ENCODE peak calls at places on chromosome 6, in six cellular contexts. L, A, U, Y, X and Q are unnamed samples.

GRCh38 chr6:32222333-32223230 is 1.3 kb downstream of the NOTCH4 start:
- DNase-seq in X (no peak), U (no peak), A (no peak), L (no peak), Y (peak; percentile 33), Q (no peak)

GRCh38 chr6:158737710-158738615 is 81.2 kb downstream of the EZR start:
- DNase-seq in X (no peak), A (no peak), U (peak; percentile 47), Y (peak; percentile 83), L (peak; percentile 83), Q (no peak)

GRCh38 chr6:139291813-139292619 is at the start of gene TXLNB:
- DNase-seq in A (peak; percentile 90), X (peak; percentile 80), Y (peak; percentile 81), U (no peak), L (peak; percentile 67), Q (no peak)

GRCh38 chr6:80547827-80548226 is 441.4 kb downstream of the BCKDHB start:
- DNase-seq in A (no peak), X (no peak), U (no peak), L (no peak), Y (peak; percentile 89), Q (no peak)

GRCh38 chr6:90025418-90026089 is 131.3 kb downstream of the GJA10 start:
- DNase-seq in X (no peak), A (no peak), L (no peak), U (no peak), Y (peak; percentile 86), Q (no peak)

GRCh38 chr6:32192608-32193039 is at the start of gene GPSM3:
- DNase-seq in Y (no peak), A (no peak), U (no peak), X (peak; percentile 74), L (peak; percentile 70), Q (no peak)

GRCh38 chr6:55397986-55398385 is 70.7 kb downstream of the GFRAL start:
- DNase-seq in L (no peak), X (no peak), U (no peak), A (no peak), Y (no peak), Q (no peak)

GRCh38 chr6:41066867-41067304 is 5.3 kb downstream of the OARD1 start:
- DNase-seq in Y (peak; percentile 43), A (peak; percentile 73), U (peak; percentile 10), X (peak; percentile 61), L (peak; percentile 67), Q (peak; percentile 51)

GRCh38 chr6:111614833-111615582 is 9.3 kb upstream of the TRAF3IP2 start:
- DNase-seq in L (peak; percentile 71), A (no peak), X (no peak), U (no peak), Y (no peak), Q (no peak)

GRCh38 chr6:148514091-148514850 is 171.6 kb downstream of the SASH1 start:
- DNase-seq in U (no peak), L (no peak), A (no peak), Y (no peak), X (no peak), Q (no peak)

GRCh38 chr6:29887819-29888581 is 54.3 kb upstream of the HLA-A start:
- DNase-seq in X (peak; percentile 81), Y (peak; percentile 61), L (peak; percentile 83), A (peak; percentile 86), U (no peak), Q (peak; percentile 56)

GRCh38 chr6:73675466-73676098 is 20.4 kb upstream of the CD109 start:
- DNase-seq in A (no peak), X (peak; percentile 70), U (peak; percentile 53), L (peak; percentile 64), Y (peak; percentile 72), Q (peak; percentile 43)

GRCh38 chr6:43268348-43268685 is 25.0 kb downstream of the TTBK1 start:
- DNase-seq in A (no peak), X (peak; percentile 75), U (no peak), Y (no peak), L (no peak), Q (peak; percentile 79)

DNA sequence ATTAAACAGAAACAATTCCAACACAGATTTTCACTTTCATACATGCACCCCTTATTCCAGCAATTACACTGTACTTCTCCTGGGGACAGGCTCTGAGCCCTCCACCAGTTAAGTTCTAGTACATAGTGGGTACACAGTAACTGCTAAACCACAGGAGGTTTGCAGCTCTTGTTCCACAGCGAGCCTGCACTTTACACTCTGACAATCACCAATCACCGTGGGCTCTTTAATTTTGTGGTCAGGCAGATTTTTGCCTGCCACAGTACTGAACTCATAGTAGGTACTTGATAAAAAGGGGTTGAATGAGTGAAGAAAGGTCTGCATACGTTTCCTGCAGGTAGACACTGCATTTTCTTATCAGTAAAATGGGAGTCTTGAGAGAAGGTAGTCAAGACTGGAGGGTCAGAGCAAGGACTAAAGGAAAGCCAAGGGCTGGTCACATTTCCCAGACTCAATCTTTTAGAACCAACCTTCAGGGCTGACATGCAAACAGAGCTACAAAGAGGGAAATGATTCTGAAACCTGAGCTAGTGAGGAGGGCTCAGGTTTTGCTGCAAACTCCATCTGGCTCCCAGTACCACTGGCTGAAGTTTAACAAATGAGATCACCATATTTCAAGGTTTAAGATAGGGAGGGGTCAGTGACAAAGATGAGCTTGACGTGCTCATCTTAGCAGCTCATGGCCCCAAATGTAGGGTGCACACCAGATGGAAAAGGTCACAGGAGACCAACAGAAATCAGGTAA is 404.6 kb downstream of the BTBD9 start:
- DNase-seq in A (no peak), L (no peak), Y (no peak), X (no peak), U (no peak), Q (no peak)
- H3K27ac ChIP-seq in A (no peak overlapping the region), L (no peak overlapping the region), Y (no peak overlapping the region), X (no peak overlapping the region), U (no peak overlapping the region), Q (no peak overlapping the region)

GRCh38 chr6:134138226-134138975 is 86.0 kb upstream of the SLC2A12 start:
- DNase-seq in L (no peak), A (no peak), X (no peak), Y (no peak), U (no peak), Q (no peak)
- H3K27ac ChIP-seq in L (no peak overlapping the region), A (no peak overlapping the region), X (no peak overlapping the region), Y (no peak overlapping the region), U (no peak overlapping the region), Q (no peak overlapping the region)

GRCh38 chr6:44627091-44627878 is 239.8 kb downstream of the CDC5L start:
- DNase-seq in Y (no peak), U (no peak), L (peak; percentile 39), X (no peak), A (no peak), Q (no peak)
- H3K27ac ChIP-seq in Y (no peak overlapping the region), U (no peak overlapping the region), L (no peak overlapping the region), X (no peak overlapping the region), A (no peak overlapping the region), Q (no peak overlapping the region)

GRCh38 chr6:25449774-25450173 is 170.6 kb downstream of the CARMIL1 start:
- DNase-seq in Y (no peak), L (no peak), A (no peak), X (no peak), U (no peak), Q (no peak)

GRCh38 chr6:25452027-25452426 is 172.9 kb downstream of the CARMIL1 start:
- DNase-seq in L (no peak), Y (no peak), X (no peak), U (no peak), A (no peak), Q (no peak)

GRCh38 chr6:25447570-25447929 is 168.4 kb downstream of the CARMIL1 start:
- DNase-seq in X (no peak), Y (no peak), U (no peak), A (no peak), L (no peak), Q (no peak)

GRCh38 chr6:25448965-25449538 is 169.9 kb downstream of the CARMIL1 start:
- DNase-seq in A (no peak), L (no peak), Y (peak; percentile 74), U (no peak), X (no peak), Q (no peak)

DNA sequence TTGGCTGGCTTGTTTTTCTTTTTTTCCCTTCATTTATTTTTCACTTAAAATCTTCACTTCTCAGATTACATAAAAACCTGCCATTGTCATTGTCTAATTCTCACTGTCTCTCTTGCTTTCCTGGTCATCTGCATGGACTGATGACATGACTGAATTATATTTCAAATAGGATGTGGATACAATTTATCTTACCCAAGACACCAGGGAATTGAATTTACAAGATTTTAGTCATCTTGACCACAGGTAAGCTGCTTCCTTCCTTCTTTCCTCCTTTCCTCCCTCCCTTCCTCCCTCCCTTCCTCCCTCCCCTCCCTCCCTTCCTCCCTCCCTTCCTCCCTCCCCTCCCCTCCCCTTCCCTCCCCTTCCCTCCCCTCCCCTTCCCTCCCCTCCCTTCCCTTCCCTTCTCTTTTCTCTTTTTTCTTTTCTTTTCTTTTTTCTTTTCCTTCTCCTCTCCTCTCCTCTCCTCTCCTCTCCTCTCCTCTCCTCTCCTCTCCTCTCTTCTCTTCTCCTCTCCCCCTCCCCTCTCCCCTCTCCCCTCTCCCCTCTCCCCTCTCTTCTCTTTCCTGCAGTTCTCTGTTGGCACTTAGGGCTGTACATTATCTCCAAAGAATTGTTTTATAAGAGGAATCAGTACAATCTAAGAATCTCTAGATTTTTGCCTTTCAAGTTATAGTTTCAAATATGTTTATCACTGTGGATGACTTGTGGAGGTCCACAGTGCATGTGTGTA is 171.5 kb downstream of the CARMIL1 start:
- DNase-seq in A (no peak), U (no peak), Y (no peak), X (no peak), L (no peak), Q (no peak)
- H3K27ac ChIP-seq in A (no peak overlapping the region), U (no peak overlapping the region), Y (peak overlapping the region; percentile 38), X (no peak overlapping the region), L (no peak overlapping the region), Q (no peak overlapping the region)

DNA sequence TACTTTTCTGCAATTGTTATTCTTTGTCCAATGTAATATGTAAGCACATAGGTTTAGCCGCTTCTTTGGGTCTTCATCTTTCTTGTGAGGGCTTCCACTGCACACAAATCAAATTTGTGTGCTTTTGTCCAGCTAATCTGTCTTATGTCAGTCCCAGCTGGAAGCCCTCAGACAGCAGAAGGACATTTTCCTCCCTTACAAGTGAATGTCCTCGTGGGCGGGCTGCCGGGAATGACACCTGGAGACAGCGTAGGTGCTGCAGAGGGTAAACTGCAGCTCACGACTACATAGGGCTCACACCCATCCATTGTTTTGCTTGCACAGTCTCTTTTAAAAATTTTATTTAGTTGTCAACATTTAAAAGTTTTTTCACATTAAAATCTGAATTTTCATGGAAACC is 24.6 kb upstream of the PPP1R14C start:
- DNase-seq in Y (no peak), U (no peak), X (no peak), L (no peak), A (no peak), Q (no peak)
- H3K27ac ChIP-seq in Y (no peak overlapping the region), U (no peak overlapping the region), X (no peak overlapping the region), L (no peak overlapping the region), A (no peak overlapping the region), Q (no peak overlapping the region)